ENCODE peak calls at places on chromosomes 6 and 20, in nine cellular contexts. T is transverse colon, G is kidney epithelial cell, Q is tibial artery, I is heart right ventricle, B is stomach, P is body of pancreas, O is IMR-90, D is hepatocyte. E is an unnamed sample. For H3K27me3, the result is how much of the 10 kb centered on the place peaks cover.

GRCh38 chr6:158068893-158069799 is 87.5 kb downstream of the SYNJ2 start:
- DNase-seq in T (peak), G (peak), Q (peak), I (no peak), B (peak), P (peak), O (peak), D (peak), E (no peak)

GRCh38 chr6:62283828-62284411 is 2.1 kb downstream of the KHDRBS2 start:
- DNase-seq in T (no peak), G (no peak), Q (no peak), I (peak), B (no peak), P (no peak), O (peak), D (peak), E (no peak)

GRCh38 chr6:21115111-21115510 is 478.4 kb upstream of the SOX4 start:
- DNase-seq in T (no peak), G (no peak), Q (no peak), I (peak), B (no peak), P (peak), O (peak), D (no peak), E (no peak)

GRCh38 chr20:10110151-10110550 is 75.4 kb downstream of the ANKEF1 start:
- DNase-seq in T (no peak), G (no peak), Q (no peak), I (no peak), B (no peak), P (no peak), O (peak), D (no peak), E (no peak)

GRCh38 chr6:12968290-12968689 is 251.7 kb downstream of the PHACTR1 start:
- DNase-seq in T (no peak), G (no peak), Q (no peak), I (no peak), B (no peak), P (no peak), O (no peak), D (no peak), E (no peak)

GRCh38 chr6:148325316-148326068 is 17.1 kb upstream of the SASH1 start:
- DNase-seq in T (no peak), G (no peak), Q (no peak), I (no peak), B (no peak), P (no peak), O (peak), D (no peak), E (no peak)

GRCh38 chr6:30060634-30060981 is 457 bp upstream of the POLR1H start:
- DNase-seq in T (peak), G (no peak), Q (peak), I (no peak), B (no peak), P (peak), O (peak), D (peak), E (peak)

GRCh38 chr6:154555075-154555677 is 44.7 kb upstream of the CNKSR3 start:
- DNase-seq in T (peak), G (peak), Q (no peak), I (no peak), B (no peak), P (peak), O (peak), D (peak), E (no peak)

GRCh38 chr6:33177552-33178446 is 14.5 kb downstream of the COL11A2 start:
- DNase-seq in T (no peak), G (no peak), Q (no peak), I (no peak), B (no peak), P (no peak), O (no peak), D (no peak), E (no peak)

GRCh38 chr6:41655706-41656668 is 17.7 kb downstream of the MDFI start:
- DNase-seq in T (no peak), G (no peak), Q (no peak), I (no peak), B (no peak), P (no peak), O (peak), D (peak), E (no peak)

GRCh38 chr6:35400901-35401311 is 51.2 kb upstream of the FANCE start:
- DNase-seq in T (peak), G (peak), Q (no peak), I (no peak), B (peak), P (peak), O (peak), D (peak), E (no peak)

GRCh38 chr6:137494967-137495595 is 887 bp upstream of the OLIG3 start:
- DNase-seq in T (no peak), G (no peak), Q (no peak), I (no peak), B (no peak), P (no peak), O (no peak), D (no peak), E (no peak)

GRCh38 chr6:70997379-70997778 is 40.5 kb upstream of the B3GAT2 start:
- DNase-seq in T (no peak), G (no peak), Q (no peak), I (no peak), B (no peak), P (no peak), O (no peak), D (no peak), E (no peak)

DNA sequence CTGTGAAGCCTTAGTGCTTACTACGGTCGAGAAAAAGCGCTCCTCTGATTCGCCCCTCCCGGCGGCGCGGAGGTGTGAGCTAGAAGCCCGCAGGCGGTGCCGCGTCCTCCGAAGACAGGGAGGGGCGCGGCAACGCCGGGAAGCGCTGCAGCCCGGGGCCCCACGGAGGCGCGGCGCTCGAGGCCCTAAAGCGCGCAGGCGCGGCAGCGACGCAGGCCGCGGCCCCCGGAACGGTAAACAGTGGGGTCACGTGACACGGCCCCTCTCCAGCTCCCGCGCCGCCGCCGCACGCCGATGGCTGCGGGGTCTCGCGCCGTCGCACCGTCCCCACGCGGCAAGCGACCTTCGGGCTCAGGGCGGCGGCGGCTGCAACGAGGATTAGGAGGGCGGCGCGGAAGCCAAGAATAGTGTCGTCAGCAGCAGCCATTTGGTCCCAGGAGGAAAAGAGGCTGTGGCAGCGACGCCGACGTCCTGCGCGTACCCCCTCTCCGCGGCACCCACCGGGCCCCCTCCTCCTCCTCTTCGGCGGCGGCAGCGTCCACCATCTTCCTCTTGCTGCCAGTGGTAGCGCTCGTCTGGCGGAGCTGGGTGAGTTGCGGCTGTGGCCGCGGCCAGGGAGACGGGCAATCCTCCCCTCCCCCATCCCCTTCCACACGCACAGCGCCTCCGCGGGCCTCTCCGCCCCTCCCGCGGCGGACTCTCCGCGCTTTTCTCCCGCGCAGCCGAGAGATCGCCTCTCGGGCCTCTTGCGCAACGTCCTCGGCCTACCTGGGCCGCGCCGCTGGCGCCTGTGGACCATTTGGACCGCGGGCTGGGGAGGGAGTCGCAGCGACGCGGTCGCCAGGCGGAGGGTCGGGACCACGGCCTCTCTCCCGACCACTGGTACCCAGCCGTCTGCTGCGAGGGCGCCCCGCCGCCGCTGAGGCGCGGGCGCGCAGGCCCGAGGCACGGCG is at the start of gene PHF3:
- DNase-seq in T (peak), G (peak), Q (peak), I (peak), B (peak), P (peak), O (peak), D (peak), E (peak)
- TF ChIP-seq CTCF in T (no peak), G (peak), Q (peak), I (no peak), B (no peak), P (peak), O (peak), D (peak), E (no peak)

DNA sequence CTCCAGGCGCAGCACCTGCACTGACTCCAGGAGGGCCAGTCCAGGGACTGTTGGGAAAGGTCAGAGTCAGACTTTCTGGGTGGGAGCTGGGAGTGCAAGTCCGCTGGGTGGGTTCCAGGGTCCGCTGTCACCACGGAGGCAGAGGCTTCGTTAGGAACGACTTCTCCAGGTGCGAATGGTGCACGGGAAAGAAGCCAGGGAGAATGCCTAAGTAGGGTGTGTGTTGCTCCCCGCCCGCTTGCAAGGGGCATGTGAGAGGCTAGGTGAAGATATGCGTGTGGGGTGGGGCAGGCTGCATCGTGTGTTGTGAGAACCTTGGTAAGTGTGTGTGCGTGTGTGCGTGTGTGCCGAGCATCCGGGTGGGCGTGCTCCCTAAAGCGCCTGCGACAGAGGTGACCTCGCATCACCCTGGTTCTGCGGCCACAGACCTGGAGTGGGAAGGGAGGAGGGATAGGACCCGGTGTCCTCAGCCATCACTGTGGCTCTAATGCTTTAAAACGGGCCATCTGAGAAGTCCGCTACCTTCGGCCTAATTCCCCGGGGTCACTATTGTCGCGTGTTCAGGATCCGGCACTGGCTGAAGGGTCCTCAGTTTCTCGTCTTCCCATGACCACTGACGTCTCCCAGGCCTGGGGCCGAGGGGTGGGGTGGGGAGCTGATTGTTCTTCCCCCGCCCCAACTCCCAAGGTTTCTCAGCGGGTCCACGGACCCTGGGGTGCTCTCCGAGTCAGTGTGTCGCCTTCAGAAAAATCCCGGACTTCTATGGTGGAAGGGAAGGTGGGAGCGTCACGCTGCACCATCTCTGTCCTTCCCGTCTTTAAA is 6.1 kb downstream of the SLC32A1 start:
- DNase-seq in T (peak), G (no peak), Q (no peak), I (no peak), B (no peak), P (no peak), O (no peak), D (no peak), E (no peak)
- H3K4me3 ChIP-seq in T (no peak), G (no peak), Q (no peak), I (peak), B (peak), P (no peak), O (no peak), D (no peak), E (no peak)

GRCh38 chr6:27237089-27237723 is 10.3 kb upstream of the PRSS16 start:
- DNase-seq in T (no peak), G (no peak), Q (no peak), I (no peak), B (no peak), P (peak), O (peak), D (peak), E (no peak)
- H3K27me3 ChIP-seq in T (half or more), G (under half), Q (half or more), I (half or more), B (half or more), P (under half), O (under half), D (under half), E (under half)

GRCh38 chr20:48283470-48284110 is 498.3 kb upstream of the SULF2 start:
- DNase-seq in T (peak), G (peak), Q (peak), I (peak), B (peak), P (peak), O (peak), D (peak), E (peak)

GRCh38 chr20:48284837-48285236 is 499.6 kb upstream of the SULF2 start:
- DNase-seq in T (no peak), G (peak), Q (no peak), I (no peak), B (no peak), P (no peak), O (peak), D (no peak), E (no peak)

GRCh38 chr20:48278961-48279481 is 493.7 kb upstream of the SULF2 start:
- DNase-seq in T (no peak), G (no peak), Q (no peak), I (peak), B (no peak), P (no peak), O (peak), D (no peak), E (no peak)

GRCh38 chr20:48285656-48286055 is 500.4 kb upstream of the SULF2 start:
- DNase-seq in T (no peak), G (peak), Q (no peak), I (no peak), B (no peak), P (no peak), O (no peak), D (no peak), E (no peak)

GRCh38 chr20:48282591-48283228 is 497.4 kb upstream of the SULF2 start:
- DNase-seq in T (no peak), G (no peak), Q (no peak), I (no peak), B (no peak), P (peak), O (no peak), D (no peak), E (no peak)
- TF ChIP-seq CTCF in T (no peak), G (no peak), Q (no peak), I (no peak), B (no peak), P (no peak), O (no peak), D (no peak), E (no peak)

GRCh38 chr6:84774174-84775158 is 10.1 kb upstream of the TBX18 start:
- DNase-seq in T (no peak), G (no peak), Q (peak), I (peak), B (no peak), P (peak), O (no peak), D (peak), E (no peak)
- H3K4me3 ChIP-seq in T (no peak), G (peak), Q (peak), I (peak), B (peak), P (no peak), O (no peak), D (peak), E (peak)

GRCh38 chr20:36309643-36310042 is 3.5 kb downstream of the DLGAP4 start:
- DNase-seq in T (no peak), G (no peak), Q (no peak), I (no peak), B (no peak), P (no peak), O (no peak), D (no peak), E (no peak)
- H3K27me3 ChIP-seq in T (half or more), G (half or more), Q (half or more), I (half or more), B (half or more), P (under half), O (half or more), D (half or more), E (under half)

GRCh38 chr6:156359912-156360311 is 417.3 kb upstream of the ARID1B start:
- DNase-seq in T (no peak), G (no peak), Q (no peak), I (no peak), B (no peak), P (no peak), O (no peak), D (no peak), E (no peak)
- TF ChIP-seq CTCF in T (no peak), G (no peak), Q (no peak), I (no peak), B (no peak), P (no peak), O (no peak), D (no peak), E (no peak)

GRCh38 chr20:18224968-18225568 is 63.3 kb upstream of the ZNF133 start:
- DNase-seq in T (no peak), G (peak), Q (no peak), I (peak), B (peak), P (peak), O (peak), D (peak), E (no peak)
- H3K4me3 ChIP-seq in T (no peak), G (no peak), Q (no peak), I (no peak), B (no peak), P (no peak), O (peak), D (no peak), E (no peak)